ENCODE peak calls at places on chromosomes 12 and 14, in four cellular contexts. One of them, this sample, is unnamed.
A peak's percentile ranks its signal among the peaks of the same experiment; 100 is the strongest.

GRCh38 chr14:74637184-74637562 is 25.1 kb upstream of the LTBP2 start:
- DNase-seq in A549: no peak
- DNase-seq in GM12878: no peak
- DNase-seq in NB4: no peak
- DNase-seq in this sample: no peak

GRCh38 chr12:9869307-9870161 is at the start of gene CLEC2B:
- DNase-seq in A549: no peak
- DNase-seq in NB4: peak; percentile 63
- DNase-seq in GM12878: peak; percentile 40
- DNase-seq in this sample: peak; percentile 92

GRCh38 chr12:127169321-127170270 is 1097.4 kb upstream of the TMEM132C start:
- DNase-seq in GM12878: no peak
- DNase-seq in A549: no peak
- DNase-seq in NB4: no peak
- DNase-seq in this sample: no peak

GRCh38 chr14:75736845-75737485 is 75.9 kb downstream of the TTLL5 start:
- DNase-seq in A549: no peak
- DNase-seq in GM12878: no peak
- DNase-seq in NB4: no peak
- DNase-seq in this sample: no peak

GRCh38 chr14:104664107-104664506 is 25.3 kb upstream of the INF2 start:
- DNase-seq in NB4: no peak
- DNase-seq in GM12878: no peak
- DNase-seq in A549: no peak
- DNase-seq in this sample: no peak

GRCh38 chr14:75252254-75252837 is 26.3 kb upstream of the FOS start:
- DNase-seq in A549: no peak
- DNase-seq in GM12878: no peak
- DNase-seq in NB4: no peak
- DNase-seq in this sample: peak; percentile 43

GRCh38 chr12:116910645-116911449 is at the start of gene FBXW8:
- DNase-seq in GM12878: no peak
- DNase-seq in A549: peak; percentile 87
- DNase-seq in NB4: peak; percentile 91
- DNase-seq in this sample: peak; percentile 80

GRCh38 chr14:30193056-30193455 is 265.4 kb upstream of the PRKD1 start:
- DNase-seq in GM12878: no peak
- DNase-seq in A549: no peak
- DNase-seq in NB4: no peak
- DNase-seq in this sample: no peak

GRCh38 chr12:67592228-67593011 is 56.1 kb upstream of the DYRK2 start:
- DNase-seq in NB4: no peak
- DNase-seq in GM12878: peak; percentile 45
- DNase-seq in A549: no peak
- DNase-seq in this sample: no peak

GRCh38 chr14:49306152-49306751 is 279.9 kb downstream of the RPS29 start:
- DNase-seq in A549: peak; percentile 5
- DNase-seq in GM12878: no peak
- DNase-seq in NB4: peak; percentile 34
- DNase-seq in this sample: peak; percentile 2

GRCh38 chr12:543114-543451 is 83.3 kb downstream of the B4GALNT3 start:
- DNase-seq in NB4: no peak
- DNase-seq in A549: no peak
- DNase-seq in GM12878: no peak
- DNase-seq in this sample: no peak

GRCh38 chr14:53273671-53274072 is 120.5 kb upstream of the DDHD1 start:
- DNase-seq in NB4: peak; percentile 52
- DNase-seq in A549: no peak
- DNase-seq in GM12878: no peak
- DNase-seq in this sample: no peak

GRCh38 chr14:104442611-104443390 is 136.8 kb upstream of the C14orf180 start:
- DNase-seq in NB4: no peak
- DNase-seq in A549: no peak
- DNase-seq in GM12878: no peak
- DNase-seq in this sample: no peak

GRCh38 chr14:105899657-105900397 is 373.4 kb downstream of the TMEM121 start:
- DNase-seq in NB4: no peak
- DNase-seq in GM12878: no peak
- DNase-seq in A549: no peak
- DNase-seq in this sample: no peak

GRCh38 chr12:32302218-32302826 is 97.0 kb upstream of the FGD4 start:
- DNase-seq in NB4: peak; percentile 45
- DNase-seq in A549: no peak
- DNase-seq in GM12878: peak; percentile 63
- DNase-seq in this sample: peak; percentile 56

DNA sequence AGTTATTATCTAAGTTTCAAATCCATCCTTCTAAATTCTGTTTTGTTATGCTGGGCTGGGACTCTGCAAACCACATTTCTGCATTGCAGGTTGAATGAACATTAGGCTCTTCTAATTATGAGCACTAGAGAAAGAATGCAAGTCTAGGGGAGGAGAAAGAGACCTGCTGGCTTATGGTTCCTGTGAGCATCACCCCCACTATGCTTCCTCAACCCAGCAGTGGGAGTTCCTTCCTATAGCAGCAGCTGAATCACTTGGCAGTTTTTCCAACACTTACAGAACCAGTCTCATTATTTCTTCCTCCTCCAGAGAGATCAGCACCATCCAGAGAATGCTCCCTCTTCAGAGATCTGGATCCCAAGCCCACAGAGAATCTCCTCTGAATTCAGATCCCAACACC is 297.7 kb upstream of the CLEC14A start:
- DNase-seq in NB4: no peak
- DNase-seq in A549: no peak
- DNase-seq in GM12878: no peak
- DNase-seq in this sample: peak; percentile 77
- TF ChIP-seq MYC in NB4: no peak
- TF ChIP-seq MYC in A549: no peak
- TF ChIP-seq MYC in GM12878: no peak
- TF ChIP-seq MYC in this sample: no peak

GRCh38 chr12:106149096-106149784 is 10.5 kb upstream of the NUAK1 start:
- DNase-seq in A549: peak; percentile 58
- DNase-seq in GM12878: no peak
- DNase-seq in NB4: peak; percentile 37
- DNase-seq in this sample: peak; percentile 59

GRCh38 chr12:106147956-106148355 is 9.2 kb upstream of the NUAK1 start:
- DNase-seq in GM12878: no peak
- DNase-seq in A549: no peak
- DNase-seq in NB4: no peak
- DNase-seq in this sample: no peak

GRCh38 chr12:106154781-106155273 is 16.1 kb upstream of the NUAK1 start:
- DNase-seq in A549: no peak
- DNase-seq in GM12878: no peak
- DNase-seq in NB4: no peak
- DNase-seq in this sample: peak; percentile 60

GRCh38 chr12:106146987-106147386 is 8.2 kb upstream of the NUAK1 start:
- DNase-seq in GM12878: no peak
- DNase-seq in NB4: no peak
- DNase-seq in A549: no peak
- DNase-seq in this sample: no peak

DNA sequence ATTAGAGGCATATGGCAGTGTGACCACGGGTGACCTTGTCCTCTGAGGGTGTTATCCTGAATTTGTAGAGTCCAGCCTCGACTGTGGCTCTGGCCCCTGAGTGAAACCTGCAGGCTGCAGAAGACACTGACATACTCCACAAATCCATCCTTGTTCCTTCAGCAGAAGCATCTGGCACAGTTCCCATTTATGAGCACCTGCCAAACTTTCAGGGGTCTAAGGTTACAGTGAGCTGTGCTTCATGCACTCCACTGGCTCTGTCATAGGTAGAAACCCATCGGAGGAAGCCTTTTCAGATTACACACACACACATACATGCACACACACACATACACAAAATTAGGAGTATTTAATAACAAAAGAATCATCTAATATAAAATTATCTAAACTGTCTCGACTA is 13.6 kb upstream of the NUAK1 start:
- DNase-seq in A549: no peak
- DNase-seq in GM12878: no peak
- DNase-seq in NB4: no peak
- DNase-seq in this sample: no peak
- TF ChIP-seq MYC in A549: no peak
- TF ChIP-seq MYC in GM12878: no peak
- TF ChIP-seq MYC in NB4: no peak
- TF ChIP-seq MYC in this sample: no peak

GRCh38 chr12:64650762-64651161 is 40.5 kb downstream of the RASSF3 start:
- DNase-seq in A549: peak; percentile 49
- DNase-seq in GM12878: no peak
- DNase-seq in NB4: no peak
- DNase-seq in this sample: peak; percentile 45
- TF ChIP-seq MYC in A549: no peak
- TF ChIP-seq MYC in GM12878: no peak
- TF ChIP-seq MYC in NB4: no peak
- TF ChIP-seq MYC in this sample: no peak

DNA sequence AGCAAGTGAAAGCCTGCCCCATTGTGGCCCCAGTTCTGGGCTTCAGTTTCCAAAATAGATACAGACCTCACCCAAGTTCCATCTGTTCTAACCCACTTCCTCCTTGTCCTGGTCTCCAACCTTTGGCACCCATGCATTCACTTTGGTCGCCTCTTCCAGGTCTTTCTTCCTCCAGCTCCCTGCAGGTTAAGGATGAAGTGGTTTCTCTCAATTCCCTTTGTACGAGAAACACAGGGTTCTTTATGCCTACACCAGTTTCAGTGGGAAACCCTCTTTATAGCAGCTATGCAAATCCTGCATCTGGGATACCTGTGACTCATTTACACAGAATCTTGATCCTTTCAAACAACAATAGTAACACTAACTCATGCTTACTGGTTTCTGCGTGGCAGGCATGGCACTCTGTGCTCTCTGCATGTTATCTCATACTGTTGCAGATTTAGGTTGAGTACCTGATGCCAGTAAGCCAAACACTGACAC is 110.6 kb upstream of the AMIGO2 start:
- DNase-seq in A549: peak; percentile 24
- DNase-seq in GM12878: no peak
- DNase-seq in NB4: peak; percentile 35
- DNase-seq in this sample: no peak
- TF ChIP-seq MYC in A549: no peak
- TF ChIP-seq MYC in GM12878: no peak
- TF ChIP-seq MYC in NB4: no peak
- TF ChIP-seq MYC in this sample: no peak

GRCh38 chr12:51886021-51886710 is 1.7 kb upstream of the ANKRD33 start:
- DNase-seq in A549: peak; percentile 55
- DNase-seq in GM12878: no peak
- DNase-seq in NB4: peak; percentile 92
- DNase-seq in this sample: peak; percentile 98
- TF ChIP-seq MYC in A549: no peak
- TF ChIP-seq MYC in GM12878: no peak
- TF ChIP-seq MYC in NB4: peak; percentile 30
- TF ChIP-seq MYC in this sample: peak; percentile 10

GRCh38 chr12:26241095-26241494 is 45.7 kb downstream of the SSPN start:
- DNase-seq in NB4: no peak
- DNase-seq in A549: no peak
- DNase-seq in GM12878: no peak
- DNase-seq in this sample: no peak

GRCh38 chr12:26240329-26240815 is 45.0 kb downstream of the SSPN start:
- DNase-seq in GM12878: no peak
- DNase-seq in NB4: no peak
- DNase-seq in A549: no peak
- DNase-seq in this sample: no peak

GRCh38 chr12:26239127-26239500 is 43.7 kb downstream of the SSPN start:
- DNase-seq in A549: no peak
- DNase-seq in NB4: no peak
- DNase-seq in GM12878: no peak
- DNase-seq in this sample: no peak

GRCh38 chr12:26238341-26239126 is 43.2 kb downstream of the SSPN start:
- DNase-seq in A549: no peak
- DNase-seq in NB4: no peak
- DNase-seq in GM12878: no peak
- DNase-seq in this sample: no peak

GRCh38 chr12:26239508-26240328 is 44.3 kb downstream of the SSPN start:
- DNase-seq in A549: no peak
- DNase-seq in GM12878: no peak
- DNase-seq in NB4: peak; percentile 94
- DNase-seq in this sample: no peak
- TF ChIP-seq MYC in A549: no peak
- TF ChIP-seq MYC in GM12878: no peak
- TF ChIP-seq MYC in NB4: no peak
- TF ChIP-seq MYC in this sample: no peak

DNA sequence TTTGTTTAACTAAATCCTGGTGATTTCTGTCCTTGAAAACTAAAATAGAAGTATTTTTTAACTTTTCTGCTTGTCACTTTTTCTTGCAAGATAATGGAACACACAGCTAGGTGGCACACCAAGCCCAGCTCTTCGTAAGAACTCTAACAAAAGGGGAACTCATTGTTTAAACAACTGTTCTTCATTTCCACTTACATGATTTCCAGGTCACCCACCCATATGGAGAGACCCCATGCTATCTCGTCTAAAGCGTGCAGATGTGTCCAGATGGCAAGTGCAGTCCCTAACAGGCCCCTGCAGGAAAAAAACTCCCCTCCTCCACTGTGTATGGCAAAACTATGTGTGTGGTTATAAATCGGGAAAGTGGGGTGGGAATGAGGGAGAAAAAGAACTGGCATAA is 43.3 kb upstream of the NT5DC3 start:
- DNase-seq in A549: no peak
- DNase-seq in NB4: peak; percentile 75
- DNase-seq in GM12878: no peak
- DNase-seq in this sample: peak; percentile 72
- TF ChIP-seq MYC in A549: no peak
- TF ChIP-seq MYC in NB4: no peak
- TF ChIP-seq MYC in GM12878: no peak
- TF ChIP-seq MYC in this sample: no peak

GRCh38 chr12:75961878-75962277 is 69.7 kb downstream of the PHLDA1 start:
- DNase-seq in NB4: no peak
- DNase-seq in GM12878: no peak
- DNase-seq in A549: no peak
- DNase-seq in this sample: no peak

GRCh38 chr12:75960954-75961661 is 70.5 kb downstream of the PHLDA1 start:
- DNase-seq in NB4: no peak
- DNase-seq in A549: no peak
- DNase-seq in GM12878: no peak
- DNase-seq in this sample: no peak

GRCh38 chr12:75960086-75960910 is 71.3 kb downstream of the PHLDA1 start:
- DNase-seq in NB4: no peak
- DNase-seq in GM12878: no peak
- DNase-seq in A549: no peak
- DNase-seq in this sample: no peak

GRCh38 chr12:75965661-75966060 is 65.9 kb downstream of the PHLDA1 start:
- DNase-seq in A549: no peak
- DNase-seq in NB4: no peak
- DNase-seq in GM12878: no peak
- DNase-seq in this sample: no peak

GRCh38 chr12:75964150-75964549 is 67.4 kb downstream of the PHLDA1 start:
- DNase-seq in GM12878: no peak
- DNase-seq in A549: no peak
- DNase-seq in NB4: peak; percentile 89
- DNase-seq in this sample: no peak
- TF ChIP-seq MYC in GM12878: no peak
- TF ChIP-seq MYC in A549: no peak
- TF ChIP-seq MYC in NB4: no peak
- TF ChIP-seq MYC in this sample: no peak